ENCODE peak calls at places on chromosomes 6 and 20, in nine cellular contexts. One of them, this sample, is unnamed.

GRCh38 chr20:7155794-7156193 is 388.3 kb downstream of the BMP2 start:
- DNase-seq in astrocyte of the spinal cord: peak
- DNase-seq in lower lobe of right lung: no peak
- DNase-seq in PC-9: no peak
- DNase-seq in OCI-LY7: no peak
- DNase-seq in uterus: no peak
- DNase-seq in lower leg skin: no peak
- DNase-seq in endothelial cell of umbilical vein: no peak
- DNase-seq in HCT116: no peak
- DNase-seq in this sample: no peak

GRCh38 chr6:133623065-133623464 is 265.8 kb upstream of the TCF21 start:
- DNase-seq in astrocyte of the spinal cord: peak
- DNase-seq in lower lobe of right lung: no peak
- DNase-seq in PC-9: no peak
- DNase-seq in OCI-LY7: no peak
- DNase-seq in uterus: peak
- DNase-seq in lower leg skin: no peak
- DNase-seq in endothelial cell of umbilical vein: no peak
- DNase-seq in HCT116: no peak
- DNase-seq in this sample: no peak

GRCh38 chr20:51338692-51339440 is 203.7 kb downstream of the NFATC2 start:
- DNase-seq in astrocyte of the spinal cord: peak
- DNase-seq in lower lobe of right lung: no peak
- DNase-seq in PC-9: no peak
- DNase-seq in OCI-LY7: no peak
- DNase-seq in uterus: no peak
- DNase-seq in lower leg skin: no peak
- DNase-seq in endothelial cell of umbilical vein: no peak
- DNase-seq in HCT116: no peak
- DNase-seq in this sample: no peak

GRCh38 chr20:31981784-31982183 is 13.8 kb downstream of the XKR7 start:
- DNase-seq in astrocyte of the spinal cord: no peak
- DNase-seq in lower lobe of right lung: no peak
- DNase-seq in PC-9: no peak
- DNase-seq in OCI-LY7: no peak
- DNase-seq in uterus: no peak
- DNase-seq in lower leg skin: no peak
- DNase-seq in endothelial cell of umbilical vein: no peak
- DNase-seq in HCT116: no peak
- DNase-seq in this sample: no peak

GRCh38 chr20:64005394-64005793 is 24.5 kb downstream of the PRPF6 start:
- DNase-seq in astrocyte of the spinal cord: no peak
- DNase-seq in lower lobe of right lung: no peak
- DNase-seq in PC-9: no peak
- DNase-seq in OCI-LY7: no peak
- DNase-seq in uterus: no peak
- DNase-seq in lower leg skin: no peak
- DNase-seq in endothelial cell of umbilical vein: no peak
- DNase-seq in HCT116: no peak
- DNase-seq in this sample: no peak

GRCh38 chr6:3813150-3813780 is 35.9 kb upstream of the FAM50B start:
- DNase-seq in astrocyte of the spinal cord: peak
- DNase-seq in lower lobe of right lung: no peak
- DNase-seq in PC-9: peak
- DNase-seq in OCI-LY7: no peak
- DNase-seq in uterus: peak
- DNase-seq in lower leg skin: peak
- DNase-seq in endothelial cell of umbilical vein: peak
- DNase-seq in HCT116: no peak
- DNase-seq in this sample: no peak

GRCh38 chr20:36116813-36117441 is 37.6 kb upstream of the EPB41L1 start:
- DNase-seq in astrocyte of the spinal cord: peak
- DNase-seq in lower lobe of right lung: no peak
- DNase-seq in PC-9: no peak
- DNase-seq in OCI-LY7: no peak
- DNase-seq in uterus: no peak
- DNase-seq in lower leg skin: no peak
- DNase-seq in endothelial cell of umbilical vein: no peak
- DNase-seq in HCT116: no peak
- DNase-seq in this sample: peak

GRCh38 chr20:51752343-51752951 is 15.7 kb downstream of the ATP9A start:
- DNase-seq in astrocyte of the spinal cord: peak
- DNase-seq in lower lobe of right lung: no peak
- DNase-seq in PC-9: peak
- DNase-seq in OCI-LY7: no peak
- DNase-seq in uterus: no peak
- DNase-seq in lower leg skin: no peak
- DNase-seq in endothelial cell of umbilical vein: peak
- DNase-seq in HCT116: no peak
- DNase-seq in this sample: peak

GRCh38 chr6:41466437-41466990 is 79.7 kb upstream of the FOXP4 start:
- DNase-seq in astrocyte of the spinal cord: no peak
- DNase-seq in lower lobe of right lung: no peak
- DNase-seq in PC-9: no peak
- DNase-seq in OCI-LY7: no peak
- DNase-seq in uterus: no peak
- DNase-seq in lower leg skin: no peak
- DNase-seq in endothelial cell of umbilical vein: no peak
- DNase-seq in HCT116: no peak
- DNase-seq in this sample: no peak

GRCh38 chr20:37575884-37576283 is 48.2 kb upstream of the BLCAP start:
- DNase-seq in astrocyte of the spinal cord: no peak
- DNase-seq in lower lobe of right lung: no peak
- DNase-seq in PC-9: no peak
- DNase-seq in OCI-LY7: peak
- DNase-seq in uterus: no peak
- DNase-seq in lower leg skin: peak
- DNase-seq in endothelial cell of umbilical vein: no peak
- DNase-seq in HCT116: no peak
- DNase-seq in this sample: no peak

DNA sequence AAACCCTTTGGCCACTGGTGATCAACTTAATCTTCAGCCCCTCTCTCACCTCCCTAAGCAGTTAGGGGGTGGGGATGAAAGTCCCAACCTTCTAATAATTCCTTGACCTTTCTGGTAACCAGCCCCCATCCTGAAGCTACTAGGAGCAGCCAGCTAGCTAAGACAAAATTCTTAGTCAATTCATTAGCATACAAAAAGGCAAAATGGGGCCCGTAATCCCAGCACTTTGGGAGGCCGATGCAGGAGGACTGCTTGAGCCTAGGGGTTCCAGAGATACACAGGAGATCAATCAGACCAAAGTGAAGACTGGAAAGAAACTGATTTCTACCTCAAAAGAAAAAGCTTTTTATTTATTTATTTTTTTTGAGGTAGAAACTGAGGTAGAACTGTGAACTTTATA is 1.8 kb downstream of the ASCC3 start:
- DNase-seq in astrocyte of the spinal cord: no peak
- DNase-seq in lower lobe of right lung: no peak
- DNase-seq in PC-9: no peak
- DNase-seq in OCI-LY7: no peak
- DNase-seq in uterus: no peak
- DNase-seq in lower leg skin: no peak
- DNase-seq in endothelial cell of umbilical vein: no peak
- DNase-seq in HCT116: no peak
- DNase-seq in this sample: no peak
- H3K4me3 ChIP-seq in astrocyte of the spinal cord: no peak
- H3K4me3 ChIP-seq in lower lobe of right lung: no peak
- H3K4me3 ChIP-seq in PC-9: no peak
- H3K4me3 ChIP-seq in OCI-LY7: peak
- H3K4me3 ChIP-seq in uterus: no peak
- H3K4me3 ChIP-seq in lower leg skin: no peak
- H3K4me3 ChIP-seq in endothelial cell of umbilical vein: no peak
- H3K4me3 ChIP-seq in HCT116: no peak
- H3K4me3 ChIP-seq in this sample: no peak

DNA sequence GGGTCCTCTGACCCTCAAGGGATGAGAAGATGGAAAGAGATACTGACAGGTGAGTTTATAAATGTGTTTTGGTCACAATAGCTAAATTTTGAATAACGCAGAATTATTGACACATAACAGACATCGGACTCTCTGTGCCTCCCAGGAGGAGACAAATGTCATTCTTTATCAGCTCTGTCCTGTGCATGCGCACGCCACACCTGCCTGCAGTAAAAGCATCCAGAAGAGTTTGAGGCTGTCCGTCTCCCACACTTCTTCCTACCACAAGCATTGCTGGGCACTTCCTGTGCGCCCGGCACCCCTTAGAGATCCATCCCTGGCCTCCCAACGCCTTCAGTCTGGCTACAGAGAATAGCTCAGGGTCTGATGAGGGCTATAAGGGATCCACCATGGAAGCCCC is 81.5 kb upstream of the CST7 start:
- DNase-seq in astrocyte of the spinal cord: no peak
- DNase-seq in lower lobe of right lung: no peak
- DNase-seq in PC-9: no peak
- DNase-seq in OCI-LY7: no peak
- DNase-seq in uterus: no peak
- DNase-seq in lower leg skin: no peak
- DNase-seq in endothelial cell of umbilical vein: no peak
- DNase-seq in HCT116: no peak
- DNase-seq in this sample: no peak
- TF ChIP-seq CTCF in astrocyte of the spinal cord: no peak
- TF ChIP-seq CTCF in lower lobe of right lung: no peak
- TF ChIP-seq CTCF in PC-9: no peak
- TF ChIP-seq CTCF in OCI-LY7: no peak
- TF ChIP-seq CTCF in uterus: no peak
- TF ChIP-seq CTCF in lower leg skin: no peak
- TF ChIP-seq CTCF in endothelial cell of umbilical vein: no peak
- TF ChIP-seq CTCF in HCT116: no peak
- TF ChIP-seq CTCF in this sample: no peak

GRCh38 chr6:36623547-36624459 is 29.6 kb downstream of the SRSF3 start:
- DNase-seq in astrocyte of the spinal cord: peak
- DNase-seq in lower lobe of right lung: peak
- DNase-seq in PC-9: peak
- DNase-seq in OCI-LY7: peak
- DNase-seq in uterus: peak
- DNase-seq in lower leg skin: peak
- DNase-seq in endothelial cell of umbilical vein: peak
- DNase-seq in HCT116: peak
- DNase-seq in this sample: no peak
- H3K4me3 ChIP-seq in astrocyte of the spinal cord: no peak
- H3K4me3 ChIP-seq in lower lobe of right lung: no peak
- H3K4me3 ChIP-seq in PC-9: no peak
- H3K4me3 ChIP-seq in OCI-LY7: no peak
- H3K4me3 ChIP-seq in uterus: no peak
- H3K4me3 ChIP-seq in lower leg skin: no peak
- H3K4me3 ChIP-seq in endothelial cell of umbilical vein: no peak
- H3K4me3 ChIP-seq in HCT116: no peak
- H3K4me3 ChIP-seq in this sample: no peak

GRCh38 chr20:46311039-46311650 is 2.8 kb upstream of the CDH22 start:
- DNase-seq in astrocyte of the spinal cord: no peak
- DNase-seq in lower lobe of right lung: no peak
- DNase-seq in PC-9: no peak
- DNase-seq in OCI-LY7: no peak
- DNase-seq in uterus: no peak
- DNase-seq in lower leg skin: no peak
- DNase-seq in endothelial cell of umbilical vein: no peak
- DNase-seq in HCT116: no peak
- DNase-seq in this sample: no peak

GRCh38 chr20:46311719-46312074 is 3.4 kb upstream of the CDH22 start:
- DNase-seq in astrocyte of the spinal cord: no peak
- DNase-seq in lower lobe of right lung: no peak
- DNase-seq in PC-9: no peak
- DNase-seq in OCI-LY7: no peak
- DNase-seq in uterus: no peak
- DNase-seq in lower leg skin: no peak
- DNase-seq in endothelial cell of umbilical vein: no peak
- DNase-seq in HCT116: no peak
- DNase-seq in this sample: no peak

GRCh38 chr20:46312945-46313861 is 4.9 kb upstream of the CDH22 start:
- DNase-seq in astrocyte of the spinal cord: no peak
- DNase-seq in lower lobe of right lung: no peak
- DNase-seq in PC-9: no peak
- DNase-seq in OCI-LY7: no peak
- DNase-seq in uterus: no peak
- DNase-seq in lower leg skin: no peak
- DNase-seq in endothelial cell of umbilical vein: no peak
- DNase-seq in HCT116: no peak
- DNase-seq in this sample: no peak

GRCh38 chr20:46309945-46310344 is 1.6 kb upstream of the CDH22 start:
- DNase-seq in astrocyte of the spinal cord: no peak
- DNase-seq in lower lobe of right lung: no peak
- DNase-seq in PC-9: no peak
- DNase-seq in OCI-LY7: no peak
- DNase-seq in uterus: no peak
- DNase-seq in lower leg skin: no peak
- DNase-seq in endothelial cell of umbilical vein: no peak
- DNase-seq in HCT116: no peak
- DNase-seq in this sample: no peak

DNA sequence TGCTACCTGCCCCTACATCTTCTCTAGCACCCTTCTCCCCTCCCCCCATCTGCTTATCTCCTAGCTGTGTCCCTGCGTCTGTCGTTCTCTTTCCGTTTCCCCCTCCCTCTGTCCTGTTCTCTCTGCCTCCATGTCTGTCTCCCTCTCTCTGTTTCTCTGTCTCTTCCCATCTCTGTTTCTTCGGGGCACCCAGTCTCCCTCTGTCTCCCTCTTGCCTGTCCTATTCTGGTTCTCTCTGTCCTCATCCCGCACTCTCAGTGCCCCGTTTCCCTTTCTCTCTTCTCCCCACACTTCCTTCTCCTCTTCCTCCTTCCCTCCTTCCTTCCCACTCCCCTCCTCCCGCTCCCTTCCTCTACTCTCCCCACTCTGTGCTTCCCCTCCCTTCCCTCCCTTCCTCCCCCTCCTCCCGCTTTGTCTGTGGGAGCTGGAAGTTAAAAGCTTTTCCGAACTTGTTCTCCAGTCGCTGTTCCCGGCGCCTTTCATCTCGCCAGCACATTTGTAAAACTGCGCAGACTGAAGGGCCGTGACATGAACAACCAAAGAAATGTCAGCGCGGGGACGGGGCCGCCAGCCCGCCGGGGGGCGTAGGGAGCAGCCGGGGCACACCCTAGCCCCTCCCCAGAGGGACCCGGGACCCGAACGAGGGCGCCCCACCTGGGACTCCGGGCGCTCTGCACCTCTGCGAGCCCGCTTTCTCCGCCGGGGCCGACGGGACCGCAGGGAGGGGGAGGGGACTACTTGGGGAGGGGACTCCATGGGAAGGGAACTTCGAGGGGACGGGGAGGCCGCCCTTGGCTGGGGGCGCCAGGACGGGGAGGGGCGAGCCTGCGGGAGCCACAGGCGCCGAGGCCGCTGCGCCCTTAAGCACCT is 4.0 kb upstream of the CDH22 start:
- DNase-seq in astrocyte of the spinal cord: no peak
- DNase-seq in lower lobe of right lung: no peak
- DNase-seq in PC-9: no peak
- DNase-seq in OCI-LY7: no peak
- DNase-seq in uterus: no peak
- DNase-seq in lower leg skin: no peak
- DNase-seq in endothelial cell of umbilical vein: no peak
- DNase-seq in HCT116: no peak
- DNase-seq in this sample: no peak
- TF ChIP-seq CTCF in astrocyte of the spinal cord: no peak
- TF ChIP-seq CTCF in lower lobe of right lung: no peak
- TF ChIP-seq CTCF in PC-9: no peak
- TF ChIP-seq CTCF in OCI-LY7: no peak
- TF ChIP-seq CTCF in uterus: no peak
- TF ChIP-seq CTCF in lower leg skin: no peak
- TF ChIP-seq CTCF in endothelial cell of umbilical vein: no peak
- TF ChIP-seq CTCF in HCT116: peak
- TF ChIP-seq CTCF in this sample: no peak